ENCODE peak calls at places on chromosomes 4 and X, in four cellular contexts. R, W, P and O are unnamed samples.

GRCh38 chrX:20265726-20266681 is 705 bp downstream of the RPS6KA3 start:
- DNase-seq in R (peak; percentile 64), W (peak; percentile 13), P (no peak), O (peak; percentile 34)

GRCh38 chr4:109629775-109630174 is 69.7 kb downstream of the MCUB start:
- DNase-seq in R (no peak), W (no peak), P (no peak), O (no peak)

GRCh38 chr4:3527914-3528876 is 4.0 kb downstream of the LRPAP1 start:
- DNase-seq in R (no peak), W (no peak), P (no peak), O (no peak)

GRCh38 chr4:83224502-83225197 is 59.9 kb downstream of the COQ2 start:
- DNase-seq in R (no peak), W (no peak), P (no peak), O (no peak)

GRCh38 chrX:70470850-70471289 is 26.2 kb downstream of the DLG3 start:
- DNase-seq in R (no peak), W (no peak), P (no peak), O (no peak)

GRCh38 chr4:142373610-142374009 is 472.5 kb downstream of the INPP4B start:
- DNase-seq in R (no peak), W (no peak), P (no peak), O (peak; percentile 66)

GRCh38 chr4:142824368-142824767 is 21.7 kb downstream of the INPP4B start:
- DNase-seq in R (no peak), W (peak; percentile 36), P (no peak), O (peak; percentile 28)

GRCh38 chrX:38870386-38870895 is 69.2 kb downstream of the MID1IP1 start:
- DNase-seq in R (no peak), W (no peak), P (no peak), O (no peak)

GRCh38 chr4:124121511-124121934 is 591.0 kb downstream of the ANKRD50 start:
- DNase-seq in R (no peak), W (peak; percentile 90), P (no peak), O (peak; percentile 96)

GRCh38 chrX:43968347-43968746 is 4.8 kb downstream of the NDP start:
- DNase-seq in R (no peak), W (no peak), P (peak; percentile 26), O (no peak)

GRCh38 chrX:68175569-68175968 is 257.7 kb downstream of the OPHN1 start:
- DNase-seq in R (no peak), W (peak; percentile 58), P (no peak), O (peak; percentile 41)

GRCh38 chrX:55522577-55523254 is 33.1 kb upstream of the USP51 start:
- DNase-seq in R (no peak), W (no peak), P (no peak), O (no peak)

GRCh38 chr4:111618908-111619307 is 526.3 kb upstream of the FAM241A start:
- DNase-seq in R (no peak), W (peak; percentile 36), P (no peak), O (peak; percentile 54)

GRCh38 chr4:172619218-172619617 is 549.4 kb upstream of the GALNT7 start:
- DNase-seq in R (no peak), W (no peak), P (no peak), O (no peak)

GRCh38 chr4:114180481-114180880 is 201.0 kb upstream of the ARSJ start:
- DNase-seq in R (peak; percentile 67), W (peak; percentile 86), P (no peak), O (peak; percentile 87)

GRCh38 chr4:78441786-78442185 is 109.8 kb upstream of the ANXA3 start:
- DNase-seq in R (no peak), W (no peak), P (no peak), O (no peak)

GRCh38 chr4:150867148-150867547 is 147.9 kb downstream of the LRBA start:
- DNase-seq in R (no peak), W (peak; percentile 90), P (no peak), O (peak; percentile 90)

GRCh38 chrX:121836000-121836399 is 788.6 kb downstream of the GLUD2 start:
- DNase-seq in R (no peak), W (no peak), P (no peak), O (no peak)

GRCh38 chr4:184100297-184100885 is 117.3 kb downstream of the ENPP6 start:
- DNase-seq in R (no peak), W (peak; percentile 25), P (no peak), O (peak; percentile 14)

GRCh38 chr4:54924891-54925290 is 200.5 kb downstream of the KDR start:
- DNase-seq in R (no peak), W (no peak), P (no peak), O (no peak)

GRCh38 chr4:54933579-54933978 is 191.8 kb downstream of the KDR start:
- DNase-seq in R (no peak), W (no peak), P (no peak), O (no peak)

GRCh38 chr4:54930226-54930625 is 195.2 kb downstream of the KDR start:
- DNase-seq in R (no peak), W (peak; percentile 94), P (no peak), O (peak; percentile 36)

GRCh38 chr4:54929459-54929858 is 195.9 kb downstream of the KDR start:
- DNase-seq in R (no peak), W (peak; percentile 14), P (no peak), O (no peak)
- H3K4me3 ChIP-seq in R (no peak overlapping the region), W (no peak overlapping the region), P (no peak overlapping the region), O (no peak overlapping the region)

GRCh38 chr4:134463771-134464170 is 262.2 kb upstream of the PABPC4L start:
- DNase-seq in R (no peak), W (no peak), P (no peak), O (no peak)

GRCh38 chr4:134470544-134470943 is 269.0 kb upstream of the PABPC4L start:
- DNase-seq in R (no peak), W (peak; percentile 26), P (no peak), O (peak; percentile 28)

GRCh38 chr4:134465417-134465816 is 263.8 kb upstream of the PABPC4L start:
- DNase-seq in R (no peak), W (no peak), P (no peak), O (no peak)
- TF ChIP-seq CTCF in R (no peak), W (no peak), P (no peak), O (no peak)

GRCh38 chr4:118175506-118175905 is 141.2 kb downstream of the NDST3 start:
- DNase-seq in R (no peak), W (no peak), P (no peak), O (no peak)

GRCh38 chr4:118171381-118171780 is 137.1 kb downstream of the NDST3 start:
- DNase-seq in R (no peak), W (no peak), P (no peak), O (peak; percentile 30)

GRCh38 chr4:118173126-118173525 is 138.8 kb downstream of the NDST3 start:
- DNase-seq in R (no peak), W (peak; percentile 11), P (no peak), O (peak; percentile 54)

GRCh38 chr4:118177121-118177520 is 142.8 kb downstream of the NDST3 start:
- DNase-seq in R (no peak), W (no peak), P (no peak), O (no peak)

GRCh38 chr4:118173956-118174355 is 139.7 kb downstream of the NDST3 start:
- DNase-seq in R (no peak), W (peak; percentile 73), P (no peak), O (peak; percentile 95)
- H3K4me3 ChIP-seq in R (no peak overlapping the region), W (no peak overlapping the region), P (no peak overlapping the region), O (no peak overlapping the region)

GRCh38 chr4:21948347-21949072 is at the start of gene KCNIP4:
- DNase-seq in R (no peak), W (peak; percentile 13), P (no peak), O (peak; percentile 23)
- TF ChIP-seq CTCF in R (no peak), W (no peak), P (no peak), O (no peak)

DNA sequence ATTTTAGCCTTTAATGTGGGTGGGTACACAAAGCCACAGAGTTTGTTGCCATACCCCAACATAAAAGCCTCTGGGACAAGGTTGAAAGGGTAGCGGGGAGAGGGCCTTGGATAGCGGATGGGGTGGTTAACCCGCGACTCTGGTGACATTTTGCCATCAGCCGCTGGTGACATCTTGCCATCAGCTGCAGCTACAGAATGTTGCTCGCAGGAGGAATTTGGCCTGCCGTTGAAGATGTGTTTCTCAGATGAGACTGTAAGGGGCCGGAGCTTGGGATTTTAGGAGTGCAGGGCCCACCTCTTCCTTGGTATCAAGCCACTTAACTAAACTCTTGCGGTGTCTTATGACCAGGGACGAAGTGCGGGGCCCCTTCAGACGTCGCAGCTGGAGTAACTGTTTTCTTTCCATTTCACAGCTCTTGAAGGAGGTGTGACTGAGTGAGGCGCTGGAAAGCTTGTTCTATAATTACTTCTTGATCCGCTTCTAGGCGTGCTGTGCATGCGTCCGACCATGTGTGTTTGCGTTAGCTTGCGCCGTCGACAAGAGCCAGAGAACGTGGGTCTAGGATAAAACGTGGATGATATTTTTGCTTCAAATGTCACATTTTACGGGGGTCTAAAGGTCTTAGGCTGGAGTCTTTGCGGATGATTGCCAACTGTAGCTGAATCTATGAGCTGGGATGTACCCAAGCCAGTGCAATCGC is 795 bp upstream of the RASL11B start:
- DNase-seq in R (no peak), W (no peak), P (no peak), O (no peak)
- H3K4me3 ChIP-seq in R (peak overlapping the region; percentile 72), W (peak overlapping the region; percentile 60), P (peak overlapping the region; percentile 56), O (peak overlapping the region; percentile 75)

GRCh38 chr4:154044118-154044517 is 255.2 kb upstream of the SFRP2 start:
- DNase-seq in R (no peak), W (no peak), P (no peak), O (no peak)

GRCh38 chr4:154045086-154045485 is 256.2 kb upstream of the SFRP2 start:
- DNase-seq in R (no peak), W (no peak), P (no peak), O (no peak)

GRCh38 chr4:154049457-154050181 is 260.7 kb upstream of the SFRP2 start:
- DNase-seq in R (no peak), W (peak; percentile 53), P (no peak), O (peak; percentile 77)
- TF ChIP-seq CTCF in R (no peak), W (no peak), P (no peak), O (peak; percentile 28)

DNA sequence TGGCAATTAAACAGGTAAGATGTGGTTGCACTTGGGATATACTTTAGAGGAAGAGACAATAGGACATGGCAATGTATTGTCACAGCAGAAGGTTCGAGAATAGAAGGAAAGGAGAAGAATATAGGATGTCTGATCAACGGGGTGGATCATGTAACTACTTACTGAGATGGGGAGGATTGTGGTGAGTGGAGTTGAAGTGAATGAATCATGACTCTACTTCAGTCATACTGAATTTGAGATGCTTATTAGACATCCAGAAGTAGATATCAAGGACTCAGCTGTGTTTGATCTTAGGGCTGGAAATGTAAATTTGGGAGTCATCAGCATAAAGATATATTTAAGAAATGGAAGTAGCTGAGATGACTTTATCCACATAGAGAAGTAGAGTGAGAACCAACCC is 29.1 kb upstream of the DHX15 start:
- DNase-seq in R (no peak), W (no peak), P (no peak), O (no peak)
- H3K4me3 ChIP-seq in R (no peak overlapping the region), W (no peak overlapping the region), P (no peak overlapping the region), O (no peak overlapping the region)

DNA sequence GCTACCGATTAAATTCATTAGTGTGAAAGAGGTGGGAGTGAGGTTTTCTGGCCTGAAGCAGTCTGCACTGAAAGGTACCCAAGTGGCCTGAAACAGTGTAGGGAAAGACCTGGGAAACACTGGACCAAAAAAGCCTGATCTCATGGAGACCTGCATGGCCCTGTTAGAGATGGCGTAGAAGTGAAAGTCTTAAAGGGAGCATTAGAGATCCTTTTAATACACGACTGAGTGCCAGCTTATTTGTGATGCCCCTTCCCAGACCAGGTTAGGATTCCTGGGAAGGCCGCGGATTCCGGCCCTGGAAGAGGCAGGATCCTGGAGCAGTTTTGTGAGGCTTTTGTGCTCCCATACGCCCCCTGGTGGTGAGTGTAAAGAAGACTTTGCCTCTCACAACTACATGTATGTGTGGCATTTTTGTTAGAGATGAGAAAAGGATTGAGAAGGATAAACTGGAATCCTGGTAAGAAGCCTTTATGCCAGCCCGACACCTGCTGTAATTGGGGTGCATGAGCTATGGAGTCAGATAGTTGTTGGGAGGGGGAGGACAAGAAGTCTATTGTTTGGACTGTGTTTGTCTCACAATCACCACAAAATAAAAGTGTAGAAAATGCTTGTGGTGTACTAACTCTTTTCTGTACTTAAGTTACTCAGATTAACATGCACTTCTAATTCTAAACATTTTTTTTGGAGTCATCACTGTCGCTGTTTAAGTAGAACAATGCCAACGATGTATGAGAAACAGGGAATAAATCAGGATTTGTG is 54.0 kb downstream of the JADE1 start:
- DNase-seq in R (peak; percentile 82), W (peak; percentile 88), P (peak; percentile 41), O (peak; percentile 82)
- TF ChIP-seq CTCF in R (peak; percentile 62), W (peak; percentile 93), P (peak; percentile 90), O (peak; percentile 92)